ENCODE peak calls at places on chromosomes 5 and 9, in four cellular contexts. D is lower leg skin, O is lower lobe of right lung, Z is colonic mucosa. T is an unnamed sample.

GRCh38 chr5:175745212-175745611 is 87.3 kb downstream of the HRH2 start:
- DNase-seq in D (no peak), O (no peak), Z (no peak), T (no peak)

GRCh38 chr5:1509346-1510085 is 14.2 kb downstream of the LPCAT1 start:
- DNase-seq in O (peak), Z (no peak), D (peak), T (no peak)

GRCh38 chr5:80408475-80408875 is 611 bp downstream of the ZFYVE16 start:
- DNase-seq in O (peak), Z (no peak), D (no peak), T (peak)

GRCh38 chr5:172162348-172162747 is 25.7 kb downstream of the STK10 start:
- DNase-seq in Z (no peak), D (no peak), O (no peak), T (no peak)

GRCh38 chr9:106648799-106649198 is 214.2 kb upstream of the ZNF462 start:
- DNase-seq in D (no peak), O (no peak), Z (no peak), T (peak)

GRCh38 chr9:72211047-72211446 is 61.8 kb downstream of the GDA start:
- DNase-seq in Z (no peak), O (no peak), D (no peak), T (no peak)

GRCh38 chr5:81924467-81924866 is 47.4 kb upstream of the ATG10 start:
- DNase-seq in O (no peak), Z (no peak), D (no peak), T (no peak)

GRCh38 chr5:100974082-100974481 is 71.0 kb upstream of the ST8SIA4 start:
- DNase-seq in D (no peak), Z (no peak), O (no peak), T (no peak)

GRCh38 chr9:12777149-12778010 is 2.6 kb downstream of the LURAP1L start:
- DNase-seq in D (no peak), Z (no peak), O (no peak), T (no peak)

GRCh38 chr9:108919517-108919916 is 14.4 kb downstream of the ELP1 start:
- DNase-seq in D (no peak), Z (peak), O (no peak), T (no peak)

GRCh38 chr5:151086905-151087360 is 6.1 kb upstream of the TNIP1 start:
- DNase-seq in O (no peak), D (no peak), Z (peak), T (no peak)

GRCh38 chr9:108850293-108850897 is 5.4 kb downstream of the ACTL7B start:
- DNase-seq in Z (no peak), O (no peak), D (peak), T (peak)

GRCh38 chr5:71939452-71939932 is 167.8 kb upstream of the MAP1B start:
- DNase-seq in Z (no peak), D (no peak), O (no peak), T (no peak)

GRCh38 chr5:121325930-121326329 is 525.8 kb upstream of the FTMT start:
- DNase-seq in D (no peak), Z (no peak), O (no peak), T (peak)

GRCh38 chr9:101711330-101711941 is 27.0 kb downstream of the GRIN3A start:
- DNase-seq in O (no peak), Z (no peak), D (no peak), T (no peak)

GRCh38 chr9:5587024-5587423 is 41.9 kb upstream of the RIC1 start:
- DNase-seq in O (no peak), Z (no peak), D (no peak), T (peak)

GRCh38 chr9:34417734-34418133 is 40.6 kb downstream of the FAM219A start:
- DNase-seq in O (no peak), Z (no peak), D (no peak), T (no peak)

GRCh38 chr9:34139477-34140146 is 13.1 kb upstream of the DCAF12 start:
- DNase-seq in D (no peak), Z (peak), O (no peak), T (peak)

GRCh38 chr9:5651246-5651645 is 22.3 kb downstream of the RIC1 start:
- DNase-seq in O (no peak), D (no peak), Z (no peak), T (no peak)

GRCh38 chr9:17005085-17005484 is 129.8 kb upstream of the CNTLN start:
- DNase-seq in O (peak), Z (peak), D (no peak), T (peak)

GRCh38 chr5:173917788-173918786 is 29.9 kb downstream of the CPEB4 start:
- DNase-seq in O (peak), D (no peak), Z (peak), T (peak)

GRCh38 chr5:80963966-80964481 is 3.9 kb downstream of the RASGRF2 start:
- DNase-seq in O (no peak), D (no peak), Z (no peak), T (peak)

GRCh38 chr5:111670826-111671492 is 86.0 kb downstream of the NREP start:
- DNase-seq in D (no peak), O (no peak), Z (no peak), T (peak)

GRCh38 chr9:122099271-122099869 is 6.3 kb upstream of the TTLL11 start:
- DNase-seq in Z (peak), O (peak), D (peak), T (peak)

GRCh38 chr5:132024789-132025402 is 13.4 kb upstream of the ACSL6 start:
- DNase-seq in D (peak), Z (no peak), O (no peak), T (no peak)

GRCh38 chr9:134814598-134815215 is 65.9 kb upstream of the FCN2 start:
- DNase-seq in O (no peak), Z (no peak), D (no peak), T (peak)

GRCh38 chr9:132168347-132168746 is 6.5 kb downstream of the NTNG2 start:
- DNase-seq in D (no peak), Z (no peak), O (no peak), T (no peak)

GRCh38 chr5:2196416-2196815 is 313.7 kb upstream of the IRX4 start:
- DNase-seq in D (peak), O (no peak), Z (peak), T (no peak)

GRCh38 chr9:9102295-9102694 is 1302.7 kb upstream of the DMAC1 start:
- DNase-seq in D (no peak), Z (no peak), O (no peak), T (no peak)

GRCh38 chr5:113090336-113091106 is 113.9 kb downstream of the DCP2 start:
- DNase-seq in D (no peak), O (no peak), Z (no peak), T (no peak)

GRCh38 chr9:93194584-93194983 is 10.6 kb downstream of the WNK2 start:
- DNase-seq in O (no peak), Z (peak), D (no peak), T (no peak)

GRCh38 chr9:91500509-91501011 is 76.9 kb upstream of the NFIL3 start:
- DNase-seq in O (no peak), Z (no peak), D (no peak), T (peak)

GRCh38 chr5:2093859-2094615 is 211.3 kb upstream of the IRX4 start:
- DNase-seq in Z (no peak), D (peak), O (no peak), T (peak)

DNA sequence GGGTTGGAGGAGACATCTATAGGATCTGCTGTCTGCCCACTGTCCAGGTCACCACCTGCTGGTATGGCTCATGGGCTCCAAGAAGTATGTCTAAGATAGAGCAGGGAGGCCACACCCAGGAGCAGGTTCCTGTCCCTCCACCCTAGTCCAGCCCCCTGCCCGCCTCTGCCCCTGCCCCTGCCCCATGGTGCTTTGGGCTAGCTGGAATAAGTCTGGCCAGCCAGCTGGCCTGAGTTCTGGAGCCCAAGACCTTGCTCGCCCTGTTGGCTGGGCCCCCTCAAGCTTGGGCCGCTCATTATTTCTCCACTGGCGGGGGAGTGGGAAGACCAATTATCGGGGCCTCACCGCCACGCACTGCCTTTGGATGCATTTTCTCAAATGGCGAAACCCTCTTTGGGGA is 79.3 kb upstream of the PITX1 start:
- DNase-seq in O (no peak), Z (no peak), D (no peak), T (no peak)
- TF ChIP-seq CTCF in O (no peak), Z (no peak), D (no peak), T (no peak)

GRCh38 chr9:130432796-130433167 is 12.0 kb upstream of the ASS1 start:
- DNase-seq in D (no peak), O (no peak), Z (no peak), T (no peak)
- H3K4me3 ChIP-seq in D (no peak), O (peak), Z (peak), T (peak)

GRCh38 chr5:64831996-64832395 is 63.3 kb downstream of the CWC27 start:
- DNase-seq in Z (no peak), O (no peak), D (no peak), T (peak)

GRCh38 chr5:64822329-64822728 is 53.6 kb downstream of the CWC27 start:
- DNase-seq in D (no peak), O (no peak), Z (no peak), T (no peak)

GRCh38 chr5:64827703-64828102 is 59.0 kb downstream of the CWC27 start:
- DNase-seq in Z (no peak), O (no peak), D (no peak), T (no peak)

GRCh38 chr5:64826541-64826940 is 57.8 kb downstream of the CWC27 start:
- DNase-seq in Z (no peak), O (no peak), D (no peak), T (no peak)
- TF ChIP-seq CTCF in Z (no peak), O (no peak), D (no peak), T (no peak)

GRCh38 chr5:36066540-36067210 is at the start of gene UGT3A2:
- DNase-seq in O (no peak), Z (no peak), D (no peak), T (no peak)
- H3K4me3 ChIP-seq in O (no peak), Z (no peak), D (no peak), T (no peak)

GRCh38 chr5:23419115-23419514 is 88.3 kb upstream of the PRDM9 start:
- DNase-seq in D (no peak), Z (no peak), O (no peak), T (no peak)
- TF ChIP-seq CTCF in D (no peak), Z (no peak), O (no peak), T (no peak)

T was measured in foreskin fibroblast.